ENCODE peak calls at places on chromosomes 12 and 14, in seven cellular contexts. W, D, I, Y, P, U and H are unnamed samples.

GRCh38 chr12:26195641-26196423 is 459 bp downstream of the SSPN start:
- DNase-seq in W (peak), D (no peak), I (peak), Y (peak), P (peak), U (peak), H (peak)

GRCh38 chr12:45216983-45217485 is 1.1 kb downstream of the ANO6 start:
- DNase-seq in W (no peak), D (no peak), I (no peak), Y (no peak), P (no peak), U (no peak), H (no peak)

GRCh38 chr12:50387487-50387886 is 8.9 kb downstream of the FAM186A start:
- DNase-seq in W (no peak), D (no peak), I (peak), Y (no peak), P (no peak), U (no peak), H (no peak)

GRCh38 chr12:15830538-15830937 is 41.4 kb upstream of the EPS8 start:
- DNase-seq in W (no peak), D (no peak), I (peak), Y (no peak), P (no peak), U (no peak), H (no peak)

GRCh38 chr14:101707285-101707842 is 54.1 kb upstream of the PPP2R5C start:
- DNase-seq in W (peak), D (no peak), I (peak), Y (peak), P (no peak), U (peak), H (no peak)

GRCh38 chr12:1690578-1691122 is at the start of gene ADIPOR2:
- DNase-seq in W (peak), D (peak), I (peak), Y (peak), P (peak), U (peak), H (peak)

GRCh38 chr14:32078030-32078793 is 1.1 kb downstream of the ARHGAP5 start:
- DNase-seq in W (peak), D (no peak), I (peak), Y (peak), P (peak), U (peak), H (no peak)

GRCh38 chr12:80068173-80068572 is 31.2 kb upstream of the OTOGL start:
- DNase-seq in W (peak), D (no peak), I (no peak), Y (no peak), P (no peak), U (no peak), H (no peak)

GRCh38 chr12:29743801-29744200 is 39.9 kb downstream of the TMTC1 start:
- DNase-seq in W (no peak), D (no peak), I (peak), Y (no peak), P (no peak), U (no peak), H (no peak)

GRCh38 chr12:5630101-5630500 is 198.2 kb downstream of the NTF3 start:
- DNase-seq in W (no peak), D (no peak), I (no peak), Y (no peak), P (no peak), U (no peak), H (no peak)

GRCh38 chr12:51171884-51172514 is 936 bp downstream of the TFCP2 start:
- DNase-seq in W (no peak), D (no peak), I (peak), Y (peak), P (no peak), U (peak), H (no peak)

GRCh38 chr14:74978416-74978947 is 23.1 kb upstream of the PGF start:
- DNase-seq in W (no peak), D (no peak), I (no peak), Y (no peak), P (no peak), U (no peak), H (no peak)

GRCh38 chr14:68210729-68211299 is 391.2 kb downstream of the RAD51B start:
- DNase-seq in W (peak), D (no peak), I (peak), Y (peak), P (no peak), U (no peak), H (no peak)

GRCh38 chr12:5430639-5431603 is 987 bp upstream of the NTF3 start:
- DNase-seq in W (no peak), D (no peak), I (no peak), Y (no peak), P (no peak), U (no peak), H (no peak)

GRCh38 chr14:102568115-102568614 is 24.3 kb upstream of the RCOR1 start:
- DNase-seq in W (peak), D (no peak), I (no peak), Y (peak), P (peak), U (peak), H (no peak)

GRCh38 chr12:112807452-112807851 is 15.9 kb downstream of the RPH3A start:
- DNase-seq in W (peak), D (no peak), I (no peak), Y (no peak), P (no peak), U (no peak), H (no peak)

GRCh38 chr14:96614528-96614927 is 112.3 kb downstream of the PAPOLA start:
- DNase-seq in W (no peak), D (no peak), I (no peak), Y (no peak), P (no peak), U (no peak), H (no peak)

GRCh38 chr12:67355428-67356385 is 86.5 kb downstream of the CAND1 start:
- DNase-seq in W (peak), D (no peak), I (peak), Y (peak), P (no peak), U (no peak), H (no peak)

GRCh38 chr14:68622856-68623255 is 170.0 kb downstream of the ZFP36L1 start:
- DNase-seq in W (no peak), D (no peak), I (no peak), Y (no peak), P (no peak), U (no peak), H (no peak)

GRCh38 chr12:6767592-6768384 is 1.6 kb downstream of the PTMS start:
- DNase-seq in W (no peak), D (no peak), I (no peak), Y (no peak), P (no peak), U (no peak), H (peak)

DNA sequence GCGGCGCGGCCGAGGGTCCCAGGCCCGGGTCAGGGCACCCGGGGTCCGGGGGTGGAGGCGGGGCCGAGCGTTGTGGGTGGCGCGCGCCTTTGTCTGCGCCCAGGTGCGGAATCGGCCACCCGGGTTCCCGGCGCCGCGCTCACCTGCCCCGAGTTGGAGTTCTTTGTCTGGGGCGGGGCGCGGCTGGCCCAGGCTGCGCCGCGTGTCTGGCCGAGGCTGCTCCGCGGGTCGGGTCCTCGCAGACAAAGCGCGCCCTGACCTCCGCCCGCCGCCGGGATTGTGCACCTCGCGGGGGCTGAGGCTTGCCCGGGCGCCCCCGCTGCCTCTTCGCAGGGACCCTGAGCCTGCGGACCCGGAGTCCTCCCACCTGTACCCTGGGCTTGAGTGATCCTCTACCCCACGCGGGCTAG is 50.0 kb downstream of the LRCOL1 start:
- DNase-seq in W (peak), D (no peak), I (no peak), Y (peak), P (no peak), U (peak), H (no peak)
- H3K27ac ChIP-seq in W (peak), D (no peak), I (no peak), Y (no peak), P (no peak), U (peak), H (no peak)

GRCh38 chr12:121205491-121205890 is 4.4 kb upstream of the P2RX4 start:
- DNase-seq in W (no peak), D (no peak), I (no peak), Y (no peak), P (no peak), U (no peak), H (no peak)

GRCh38 chr12:121214171-121214777 is 4.3 kb downstream of the P2RX4 start:
- DNase-seq in W (no peak), D (no peak), I (peak), Y (no peak), P (no peak), U (no peak), H (no peak)

GRCh38 chr12:121212875-121213274 is 2.9 kb downstream of the P2RX4 start:
- DNase-seq in W (no peak), D (no peak), I (no peak), Y (no peak), P (no peak), U (no peak), H (no peak)

GRCh38 chr12:121209221-121209620 is 708 bp upstream of the P2RX4 start:
- DNase-seq in W (no peak), D (no peak), I (no peak), Y (no peak), P (no peak), U (no peak), H (no peak)

DNA sequence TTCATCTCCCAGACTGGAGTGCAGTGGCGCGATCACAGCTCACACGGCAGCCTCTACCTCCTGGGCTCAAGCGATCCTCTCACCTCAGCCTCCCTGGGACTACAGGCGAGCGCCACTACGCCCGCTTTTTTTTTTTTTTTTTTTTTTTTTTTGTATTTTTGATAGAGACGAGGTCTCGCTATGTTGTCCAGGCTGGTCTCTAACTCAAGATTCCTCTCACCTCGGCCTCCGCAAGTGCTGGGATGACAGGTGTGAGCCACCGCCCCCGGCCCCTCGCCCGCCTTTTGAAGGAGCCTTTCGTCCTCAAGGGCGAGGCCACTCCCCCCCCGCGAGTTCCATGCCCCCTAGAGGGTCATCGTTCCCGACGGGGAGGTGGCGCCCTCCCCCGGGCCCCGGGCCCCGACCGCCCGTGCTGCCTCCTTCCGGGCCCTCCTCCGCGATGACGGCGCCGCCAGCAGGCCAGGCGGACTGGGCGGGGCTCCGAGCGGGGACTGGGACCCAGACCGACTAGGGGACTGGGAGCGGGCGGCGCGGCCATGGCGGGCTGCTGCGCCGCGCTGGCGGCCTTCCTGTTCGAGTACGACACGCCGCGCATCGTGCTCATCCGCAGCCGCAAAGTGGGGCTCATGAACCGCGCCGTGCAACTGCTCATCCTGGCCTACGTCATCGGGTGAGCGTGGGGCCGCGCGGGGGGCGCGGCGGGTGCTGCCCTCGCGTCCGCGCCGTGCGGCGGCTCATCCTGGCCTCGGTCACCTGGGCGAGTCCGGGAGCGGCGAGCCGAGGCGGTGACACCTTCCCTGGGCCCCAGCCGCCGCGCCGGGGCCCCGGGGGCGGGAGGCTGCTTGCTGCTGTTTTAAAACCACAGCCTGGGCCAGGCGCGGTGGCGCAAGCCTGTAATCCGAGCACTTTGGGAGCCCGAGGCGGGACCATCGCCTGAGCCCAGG is at the start of gene P2RX4:
- DNase-seq in W (peak), D (peak), I (peak), Y (peak), P (peak), U (peak), H (peak)
- TF ChIP-seq CTCF in W (peak), D (peak), I (no peak), Y (peak), P (no peak), U (peak), H (no peak)

DNA sequence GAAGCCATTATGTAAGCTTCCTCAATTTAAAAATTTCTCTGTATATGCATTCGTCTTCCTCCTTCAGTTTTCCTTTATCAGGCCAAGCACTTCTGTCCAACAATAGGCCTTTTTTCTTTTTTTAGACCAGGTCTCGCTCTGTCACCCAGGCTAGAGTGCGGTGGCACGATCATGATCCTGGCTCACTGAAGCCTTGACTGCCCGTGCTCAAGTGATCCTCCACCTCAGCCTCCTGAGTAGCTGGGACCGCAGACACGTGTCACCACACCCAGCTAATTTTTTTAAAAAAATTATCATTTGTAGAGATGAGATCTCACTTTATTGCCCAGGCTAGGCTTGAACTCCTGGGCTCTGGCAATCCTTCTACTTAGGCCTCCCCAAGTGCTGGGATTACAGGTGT is 25.8 kb downstream of the TAOK3 start:
- DNase-seq in W (no peak), D (no peak), I (no peak), Y (no peak), P (no peak), U (no peak), H (no peak)
- H3K27ac ChIP-seq in W (no peak), D (no peak), I (no peak), Y (no peak), P (no peak), U (no peak), H (no peak)

DNA sequence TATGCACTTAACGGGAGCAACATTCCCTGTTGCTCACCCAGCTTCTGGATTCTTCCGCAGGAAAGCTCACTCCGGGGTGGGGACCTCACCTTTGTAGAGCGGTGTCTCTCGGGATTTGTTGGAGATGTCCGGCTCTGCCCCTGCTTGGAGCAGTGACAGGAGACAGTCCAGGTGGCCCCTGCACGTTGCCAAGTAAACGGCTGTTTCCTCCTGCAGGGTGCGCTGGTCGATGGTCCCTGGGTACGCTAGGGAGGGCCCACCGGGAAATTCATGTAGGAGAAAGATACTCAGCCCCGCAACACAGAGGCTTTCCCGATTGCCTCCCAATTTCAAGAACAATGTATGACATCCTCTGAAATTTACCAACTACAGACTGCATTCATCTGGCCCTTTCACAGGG is 23.1 kb downstream of the ASB2 start:
- DNase-seq in W (no peak), D (no peak), I (no peak), Y (no peak), P (no peak), U (peak), H (no peak)
- TF ChIP-seq CTCF in W (no peak), D (no peak), I (no peak), Y (no peak), P (no peak), U (no peak), H (no peak)

DNA sequence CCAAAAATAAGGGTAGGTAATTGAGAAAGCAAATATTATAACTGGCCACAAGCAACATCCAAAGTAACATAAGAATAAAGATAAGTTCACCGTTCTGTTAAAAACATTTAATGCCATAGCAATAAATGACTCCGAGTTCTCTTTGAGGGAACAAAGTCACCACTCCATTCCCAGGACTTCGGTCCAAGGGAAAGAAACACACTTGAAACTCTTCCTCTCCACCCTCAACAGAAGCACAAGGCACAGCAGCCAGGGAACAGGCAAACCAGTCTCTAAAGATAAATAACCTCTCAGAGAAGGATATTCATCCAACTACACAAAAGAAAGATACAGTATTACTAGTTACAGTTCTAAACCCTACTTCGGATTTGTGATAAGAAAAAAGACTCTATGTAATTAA is 2.5 kb downstream of the SETD3 start:
- DNase-seq in W (no peak), D (no peak), I (no peak), Y (no peak), P (no peak), U (no peak), H (no peak)
- H3K27ac ChIP-seq in W (no peak), D (no peak), I (no peak), Y (no peak), P (no peak), U (peak), H (no peak)

DNA sequence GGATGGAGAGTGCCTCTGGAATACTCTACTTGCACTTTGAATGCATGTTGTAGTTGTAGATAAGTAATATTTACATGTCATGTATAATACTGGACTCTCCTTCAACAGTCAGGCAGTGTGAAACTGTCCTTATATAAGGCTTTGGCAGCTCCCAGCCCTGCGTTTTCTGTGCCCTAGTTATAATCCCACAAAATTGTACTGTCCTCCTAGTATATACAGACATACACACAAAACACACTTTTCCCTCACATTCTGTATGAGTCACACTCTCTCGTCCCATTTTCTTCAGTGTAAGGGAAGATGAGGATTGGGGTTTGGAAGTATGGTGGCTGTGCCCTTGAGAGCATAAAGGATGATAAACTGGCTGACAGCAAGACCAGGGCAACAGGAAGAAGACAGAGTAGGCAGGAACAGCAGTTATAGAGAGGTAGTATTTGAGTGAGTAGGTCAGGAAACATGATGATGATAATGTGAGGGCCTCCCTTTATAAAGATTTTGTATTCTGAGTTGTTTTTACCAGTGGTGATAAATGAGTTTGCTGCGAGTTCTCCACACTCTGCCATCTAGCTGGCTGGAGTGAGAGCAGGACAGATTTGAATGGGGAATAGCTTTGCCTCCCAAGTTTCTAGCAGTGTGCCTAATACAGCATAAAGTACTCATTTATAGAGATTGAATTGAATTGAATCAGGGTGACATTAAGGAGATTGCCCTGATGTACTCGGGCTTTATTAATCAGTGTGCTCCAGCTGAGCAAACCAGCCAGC is 5.0 kb downstream of the CREBL2 start:
- DNase-seq in W (no peak), D (no peak), I (peak), Y (no peak), P (no peak), U (no peak), H (no peak)
- TF ChIP-seq CTCF in W (no peak), D (no peak), I (no peak), Y (no peak), P (no peak), U (no peak), H (no peak)

GRCh38 chr14:58808828-58809227 is 171.1 kb downstream of the DACT1 start:
- DNase-seq in W (peak), D (no peak), I (peak), Y (peak), P (no peak), U (no peak), H (no peak)
- H3K27ac ChIP-seq in W (peak), D (no peak), I (no peak), Y (no peak), P (no peak), U (no peak), H (no peak)